ENCODE peak calls at places on chromosomes 16 and 17, in ten cellular contexts. One of them, this sample, is unnamed.

GRCh38 chr17:43834106-43834505 is 1.2 kb upstream of the MPP3 start:
- DNase-seq in GM20000: no peak
- DNase-seq in activated T-cell treated with anti-CD3 and anti-CD28 coated beads, Interleukin-2, amount 50 U/mL, for 72 hours: no peak
- DNase-seq in HEK293T: no peak
- DNase-seq in A549: peak
- DNase-seq in lower leg skin: no peak
- DNase-seq in AG04450: no peak
- DNase-seq in fibroblast of lung: peak
- DNase-seq in GM12864: no peak
- DNase-seq in mammary epithelial cell: peak
- DNase-seq in this sample: no peak

GRCh38 chr17:2853722-2854580 is 57.7 kb downstream of the RAP1GAP2 start:
- DNase-seq in activated T-cell treated with anti-CD3 and anti-CD28 coated beads, Interleukin-2, amount 50 U/mL, for 72 hours: peak
- DNase-seq in GM20000: peak
- DNase-seq in GM12864: no peak
- DNase-seq in A549: peak
- DNase-seq in lower leg skin: no peak
- DNase-seq in AG04450: no peak
- DNase-seq in fibroblast of lung: peak
- DNase-seq in mammary epithelial cell: peak
- DNase-seq in HEK293T: peak
- DNase-seq in this sample: no peak

GRCh38 chr17:75553553-75554110 is 28.1 kb downstream of the LLGL2 start:
- DNase-seq in lower leg skin: no peak
- DNase-seq in GM20000: no peak
- DNase-seq in HEK293T: no peak
- DNase-seq in AG04450: no peak
- DNase-seq in GM12864: no peak
- DNase-seq in fibroblast of lung: no peak
- DNase-seq in activated T-cell treated with anti-CD3 and anti-CD28 coated beads, Interleukin-2, amount 50 U/mL, for 72 hours: no peak
- DNase-seq in mammary epithelial cell: no peak
- DNase-seq in A549: no peak
- DNase-seq in this sample: no peak

GRCh38 chr17:83114706-83115105 is 35.3 kb downstream of the METRNL start:
- DNase-seq in lower leg skin: no peak
- DNase-seq in GM20000: no peak
- DNase-seq in fibroblast of lung: no peak
- DNase-seq in A549: no peak
- DNase-seq in HEK293T: no peak
- DNase-seq in activated T-cell treated with anti-CD3 and anti-CD28 coated beads, Interleukin-2, amount 50 U/mL, for 72 hours: no peak
- DNase-seq in AG04450: no peak
- DNase-seq in mammary epithelial cell: no peak
- DNase-seq in GM12864: no peak
- DNase-seq in this sample: no peak

GRCh38 chr17:33369149-33369548 is 76.1 kb upstream of the ASIC2 start:
- DNase-seq in activated T-cell treated with anti-CD3 and anti-CD28 coated beads, Interleukin-2, amount 50 U/mL, for 72 hours: no peak
- DNase-seq in HEK293T: no peak
- DNase-seq in lower leg skin: no peak
- DNase-seq in AG04450: no peak
- DNase-seq in mammary epithelial cell: no peak
- DNase-seq in fibroblast of lung: no peak
- DNase-seq in GM12864: no peak
- DNase-seq in A549: no peak
- DNase-seq in GM20000: no peak
- DNase-seq in this sample: no peak

GRCh38 chr17:74417178-74418045 is 14.5 kb upstream of the GPRC5C start:
- DNase-seq in lower leg skin: no peak
- DNase-seq in HEK293T: no peak
- DNase-seq in AG04450: no peak
- DNase-seq in GM12864: no peak
- DNase-seq in GM20000: peak
- DNase-seq in fibroblast of lung: peak
- DNase-seq in mammary epithelial cell: peak
- DNase-seq in activated T-cell treated with anti-CD3 and anti-CD28 coated beads, Interleukin-2, amount 50 U/mL, for 72 hours: peak
- DNase-seq in A549: peak
- DNase-seq in this sample: no peak

GRCh38 chr17:76278952-76279741 is 14.0 kb downstream of the UBALD2 start:
- DNase-seq in HEK293T: peak
- DNase-seq in GM12864: no peak
- DNase-seq in lower leg skin: peak
- DNase-seq in fibroblast of lung: peak
- DNase-seq in AG04450: peak
- DNase-seq in A549: peak
- DNase-seq in mammary epithelial cell: peak
- DNase-seq in activated T-cell treated with anti-CD3 and anti-CD28 coated beads, Interleukin-2, amount 50 U/mL, for 72 hours: peak
- DNase-seq in GM20000: peak
- DNase-seq in this sample: peak

GRCh38 chr16:27568077-27568476 is 18.1 kb downstream of the KATNIP start:
- DNase-seq in A549: peak
- DNase-seq in GM12864: no peak
- DNase-seq in fibroblast of lung: no peak
- DNase-seq in HEK293T: no peak
- DNase-seq in mammary epithelial cell: no peak
- DNase-seq in AG04450: no peak
- DNase-seq in GM20000: no peak
- DNase-seq in activated T-cell treated with anti-CD3 and anti-CD28 coated beads, Interleukin-2, amount 50 U/mL, for 72 hours: no peak
- DNase-seq in lower leg skin: no peak
- DNase-seq in this sample: no peak

GRCh38 chr17:34580685-34581445 is 1.5 kb downstream of the TMEM132E start:
- DNase-seq in fibroblast of lung: no peak
- DNase-seq in GM12864: no peak
- DNase-seq in lower leg skin: no peak
- DNase-seq in mammary epithelial cell: no peak
- DNase-seq in A549: no peak
- DNase-seq in AG04450: no peak
- DNase-seq in activated T-cell treated with anti-CD3 and anti-CD28 coated beads, Interleukin-2, amount 50 U/mL, for 72 hours: peak
- DNase-seq in GM20000: peak
- DNase-seq in HEK293T: peak
- DNase-seq in this sample: no peak

GRCh38 chr16:50592996-50593395 is 44.8 kb downstream of the NKD1 start:
- DNase-seq in A549: no peak
- DNase-seq in mammary epithelial cell: no peak
- DNase-seq in lower leg skin: no peak
- DNase-seq in activated T-cell treated with anti-CD3 and anti-CD28 coated beads, Interleukin-2, amount 50 U/mL, for 72 hours: no peak
- DNase-seq in HEK293T: no peak
- DNase-seq in AG04450: no peak
- DNase-seq in GM20000: no peak
- DNase-seq in fibroblast of lung: no peak
- DNase-seq in GM12864: no peak
- DNase-seq in this sample: no peak

GRCh38 chr16:30018731-30019158 is 4.3 kb upstream of the C16orf92 start:
- DNase-seq in HEK293T: no peak
- DNase-seq in fibroblast of lung: peak
- DNase-seq in mammary epithelial cell: peak
- DNase-seq in lower leg skin: no peak
- DNase-seq in GM20000: no peak
- DNase-seq in AG04450: no peak
- DNase-seq in A549: no peak
- DNase-seq in GM12864: no peak
- DNase-seq in activated T-cell treated with anti-CD3 and anti-CD28 coated beads, Interleukin-2, amount 50 U/mL, for 72 hours: no peak
- DNase-seq in this sample: no peak

GRCh38 chr17:73969956-73970355 is 233.5 kb upstream of the RPL38 start:
- DNase-seq in GM20000: no peak
- DNase-seq in fibroblast of lung: no peak
- DNase-seq in A549: no peak
- DNase-seq in activated T-cell treated with anti-CD3 and anti-CD28 coated beads, Interleukin-2, amount 50 U/mL, for 72 hours: no peak
- DNase-seq in GM12864: no peak
- DNase-seq in HEK293T: no peak
- DNase-seq in mammary epithelial cell: no peak
- DNase-seq in lower leg skin: peak
- DNase-seq in AG04450: no peak
- DNase-seq in this sample: no peak

GRCh38 chr16:58037365-58038057 is 12.0 kb downstream of the MMP15 start:
- DNase-seq in lower leg skin: no peak
- DNase-seq in HEK293T: no peak
- DNase-seq in A549: no peak
- DNase-seq in GM20000: peak
- DNase-seq in fibroblast of lung: no peak
- DNase-seq in AG04450: no peak
- DNase-seq in mammary epithelial cell: no peak
- DNase-seq in GM12864: no peak
- DNase-seq in activated T-cell treated with anti-CD3 and anti-CD28 coated beads, Interleukin-2, amount 50 U/mL, for 72 hours: no peak
- DNase-seq in this sample: no peak

GRCh38 chr16:89449726-89450335 is 40.5 kb downstream of the ANKRD11 start:
- DNase-seq in activated T-cell treated with anti-CD3 and anti-CD28 coated beads, Interleukin-2, amount 50 U/mL, for 72 hours: no peak
- DNase-seq in A549: no peak
- DNase-seq in lower leg skin: no peak
- DNase-seq in AG04450: no peak
- DNase-seq in GM12864: no peak
- DNase-seq in HEK293T: no peak
- DNase-seq in fibroblast of lung: peak
- DNase-seq in mammary epithelial cell: peak
- DNase-seq in GM20000: no peak
- DNase-seq in this sample: no peak

GRCh38 chr17:8658800-8659199 is 28.3 kb upstream of the MYH10 start:
- DNase-seq in AG04450: no peak
- DNase-seq in A549: no peak
- DNase-seq in GM20000: no peak
- DNase-seq in fibroblast of lung: no peak
- DNase-seq in activated T-cell treated with anti-CD3 and anti-CD28 coated beads, Interleukin-2, amount 50 U/mL, for 72 hours: no peak
- DNase-seq in HEK293T: no peak
- DNase-seq in mammary epithelial cell: no peak
- DNase-seq in GM12864: no peak
- DNase-seq in lower leg skin: no peak
- DNase-seq in this sample: peak

GRCh38 chr17:18988546-18989173 is 15.9 kb downstream of the FAM83G start:
- DNase-seq in AG04450: no peak
- DNase-seq in GM20000: no peak
- DNase-seq in mammary epithelial cell: no peak
- DNase-seq in activated T-cell treated with anti-CD3 and anti-CD28 coated beads, Interleukin-2, amount 50 U/mL, for 72 hours: no peak
- DNase-seq in fibroblast of lung: no peak
- DNase-seq in A549: no peak
- DNase-seq in lower leg skin: no peak
- DNase-seq in HEK293T: no peak
- DNase-seq in GM12864: no peak
- DNase-seq in this sample: no peak

GRCh38 chr17:751269-752001 is 629 bp downstream of the GEMIN4 start:
- DNase-seq in activated T-cell treated with anti-CD3 and anti-CD28 coated beads, Interleukin-2, amount 50 U/mL, for 72 hours: peak
- DNase-seq in HEK293T: peak
- DNase-seq in AG04450: no peak
- DNase-seq in GM12864: no peak
- DNase-seq in A549: peak
- DNase-seq in fibroblast of lung: peak
- DNase-seq in GM20000: peak
- DNase-seq in lower leg skin: peak
- DNase-seq in mammary epithelial cell: peak
- DNase-seq in this sample: no peak

GRCh38 chr17:13002761-13003453 is 14.9 kb downstream of the ELAC2 start:
- DNase-seq in A549: peak
- DNase-seq in lower leg skin: peak
- DNase-seq in fibroblast of lung: peak
- DNase-seq in AG04450: peak
- DNase-seq in activated T-cell treated with anti-CD3 and anti-CD28 coated beads, Interleukin-2, amount 50 U/mL, for 72 hours: peak
- DNase-seq in GM12864: no peak
- DNase-seq in HEK293T: peak
- DNase-seq in mammary epithelial cell: peak
- DNase-seq in GM20000: peak
- DNase-seq in this sample: peak

GRCh38 chr16:15942901-15943690 is 6.3 kb upstream of the ABCC1 start:
- DNase-seq in A549: no peak
- DNase-seq in lower leg skin: no peak
- DNase-seq in AG04450: no peak
- DNase-seq in mammary epithelial cell: no peak
- DNase-seq in GM20000: no peak
- DNase-seq in fibroblast of lung: no peak
- DNase-seq in HEK293T: no peak
- DNase-seq in GM12864: no peak
- DNase-seq in activated T-cell treated with anti-CD3 and anti-CD28 coated beads, Interleukin-2, amount 50 U/mL, for 72 hours: no peak
- DNase-seq in this sample: no peak